ENCODE peak calls at places on chromosomes 4 and X, in four cellular contexts. B is gastrocnemius medialis, V is IMR-90, Z is A549. W is an unnamed sample.

GRCh38 chr4:118842055-118842454 is 6.1 kb upstream of the SEC24D start:
- DNase-seq in Z (no peak), B (no peak), V (peak; percentile 82), W (no peak)

GRCh38 chrX:16839224-16839851 is 30.8 kb downstream of the RBBP7 start:
- DNase-seq in V (no peak), Z (no peak), B (no peak), W (no peak)

GRCh38 chrX:16023790-16024734 is 99.3 kb upstream of the GRPR start:
- DNase-seq in Z (peak; percentile 50), B (no peak), V (peak; percentile 58), W (no peak)

GRCh38 chrX:53074987-53075386 is 7.2 kb upstream of the TSPYL2 start:
- DNase-seq in Z (no peak), V (no peak), B (no peak), W (peak; percentile 49)

GRCh38 chrX:44093431-44093830 is 120.2 kb upstream of the NDP start:
- DNase-seq in Z (no peak), B (no peak), V (no peak), W (no peak)

GRCh38 chr4:108502366-108502765 is 118.0 kb upstream of the RPL34 start:
- DNase-seq in V (no peak), Z (no peak), B (no peak), W (no peak)

GRCh38 chr4:102574317-102574716 is 73.2 kb downstream of the NFKB1 start:
- DNase-seq in V (peak; percentile 63), B (no peak), Z (no peak), W (no peak)

GRCh38 chrX:150544222-150544787 is 24.1 kb upstream of the MTM1 start:
- DNase-seq in B (no peak), V (no peak), Z (peak; percentile 10), W (no peak)

GRCh38 chr4:40827774-40828173 is 78.0 kb downstream of the NSUN7 start:
- DNase-seq in Z (no peak), B (no peak), V (peak; percentile 6), W (no peak)

GRCh38 chr4:2793920-2794706 is 1.2 kb downstream of the SH3BP2 start:
- DNase-seq in B (no peak), Z (no peak), V (no peak), W (peak; percentile 86)
- H3K27ac ChIP-seq in B (peak overlapping the region; percentile 51), Z (peak overlapping the region; percentile 88), V (peak overlapping the region; percentile 85), W (peak overlapping the region; percentile 88)

DNA sequence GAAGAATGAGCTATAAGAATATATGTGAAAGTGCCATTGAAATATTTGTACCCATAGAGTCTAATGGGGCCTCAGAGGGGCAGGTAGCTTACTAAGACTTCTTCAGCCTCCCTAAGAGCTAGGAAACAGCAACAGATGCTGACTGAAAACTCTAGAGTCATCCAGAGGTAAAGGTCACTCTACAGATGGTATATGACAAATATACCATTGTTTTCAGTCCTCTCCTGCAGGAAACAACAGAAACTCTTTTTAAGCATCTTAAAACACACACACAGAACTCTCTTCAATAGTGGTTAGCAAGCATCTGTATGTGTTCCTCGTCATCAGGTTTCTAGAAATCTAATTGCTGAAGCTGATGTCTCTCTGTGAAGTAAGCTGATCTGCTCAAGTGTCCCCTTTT is 313.8 kb upstream of the GATB start:
- DNase-seq in Z (no peak), V (no peak), B (no peak), W (no peak)
- H3K4me1 ChIP-seq in Z (no peaks in the 10 kb centered on the region), V (no peaks in the 10 kb centered on the region), B (no peaks in the 10 kb centered on the region), W (no peaks in the 10 kb centered on the region)

DNA sequence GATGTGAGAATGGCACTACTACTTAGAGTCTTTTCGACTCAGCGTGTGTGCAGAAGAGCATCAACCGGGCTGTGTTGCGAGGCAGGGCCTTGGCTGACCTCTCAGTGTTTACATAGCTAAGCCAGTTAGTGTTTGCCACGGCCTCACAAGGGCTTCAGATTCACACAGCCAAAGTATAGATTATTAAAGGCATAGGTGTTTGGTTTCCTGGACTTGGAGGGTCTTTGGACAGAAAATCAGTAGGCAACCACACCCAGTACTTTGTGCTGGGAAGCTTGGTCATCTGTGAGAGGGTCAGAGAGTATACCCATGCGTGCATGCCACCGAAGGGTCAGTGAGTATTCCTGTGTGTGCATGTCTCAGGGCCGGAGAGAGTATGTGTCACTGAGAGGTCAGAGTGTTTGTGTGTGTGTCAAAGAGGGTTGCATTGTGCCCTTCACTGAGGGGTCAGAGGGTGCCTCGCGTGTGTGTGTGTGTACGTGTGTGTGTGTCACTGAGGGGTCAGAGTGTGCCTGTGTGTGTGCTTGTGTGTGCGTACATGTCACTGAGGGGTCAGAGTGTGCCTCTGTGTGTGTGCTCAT is 69.7 kb upstream of the MSANTD1 start:
- DNase-seq in V (peak; percentile 41), Z (no peak), B (no peak), W (no peak)
- TF ChIP-seq POLR2A in V (no peak), Z (no peak), B (no peak), W (no peak)

DNA sequence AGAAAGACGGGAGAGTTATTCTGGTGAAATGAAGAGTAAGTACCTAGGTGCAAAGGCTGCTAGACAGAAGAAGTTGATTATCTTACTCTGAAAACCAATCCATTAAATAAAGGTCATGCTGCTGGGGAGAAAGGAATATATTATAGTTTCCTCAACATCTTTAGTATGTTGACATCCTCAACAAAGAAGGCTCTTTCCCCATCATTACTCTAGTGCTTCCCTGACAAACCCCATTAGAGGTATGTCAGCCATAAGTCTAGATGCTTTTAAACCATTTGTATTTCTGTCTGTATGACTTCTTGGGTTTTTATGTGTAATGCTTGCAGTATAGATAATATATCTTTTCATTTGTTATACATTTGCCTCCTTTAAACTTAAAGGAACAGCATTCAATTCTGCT is 75.9 kb downstream of the ADGRL3 start:
- DNase-seq in B (no peak), V (no peak), Z (no peak), W (no peak)
- H3K27ac ChIP-seq in B (no peak overlapping the region), V (no peak overlapping the region), Z (no peak overlapping the region), W (no peak overlapping the region)

GRCh38 chr4:161061046-161061445 is 1102.8 kb downstream of the FSTL5 start:
- DNase-seq in V (no peak), Z (no peak), B (no peak), W (no peak)
- H3K4me1 ChIP-seq in V (no peaks in the 10 kb centered on the region), Z (no peaks in the 10 kb centered on the region), B (no peaks in the 10 kb centered on the region), W (no peaks in the 10 kb centered on the region)

GRCh38 chr4:157075811-157076577 is at the start of gene GLRB:
- DNase-seq in B (no peak), Z (peak; percentile 18), V (peak; percentile 11), W (peak; percentile 74)
- TF ChIP-seq POLR2A in B (no peak), Z (peak; percentile 23), V (no peak), W (no peak)

GRCh38 chr4:52868138-52868537 is 6.0 kb downstream of the RASL11B start:
- DNase-seq in V (no peak), B (no peak), Z (no peak), W (no peak)

GRCh38 chr4:52869196-52869595 is 7.1 kb downstream of the RASL11B start:
- DNase-seq in B (no peak), V (peak; percentile 36), Z (no peak), W (no peak)

GRCh38 chr4:52864816-52865215 is 2.7 kb downstream of the RASL11B start:
- DNase-seq in B (no peak), V (peak; percentile 35), Z (no peak), W (no peak)

GRCh38 chr4:52865305-52865704 is 3.2 kb downstream of the RASL11B start:
- DNase-seq in B (no peak), V (no peak), Z (no peak), W (no peak)

DNA sequence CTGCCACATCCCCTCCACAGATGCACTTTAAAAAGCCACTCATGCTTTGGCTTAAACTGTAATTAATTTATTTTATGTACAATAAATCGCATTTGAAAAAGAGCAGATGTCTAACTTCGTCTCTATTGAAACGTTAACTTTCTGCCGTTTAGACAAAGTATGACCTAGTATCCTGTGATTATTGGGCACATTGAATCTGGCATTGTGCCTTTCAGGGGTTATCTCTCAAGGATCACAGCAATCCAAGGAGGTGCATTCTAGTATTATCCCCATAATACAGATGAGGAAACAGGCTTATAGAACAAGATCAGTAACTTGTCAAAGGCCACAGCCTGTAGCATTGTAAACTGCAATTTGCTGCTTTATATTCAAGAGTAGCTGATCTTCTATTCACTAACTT is 4.6 kb downstream of the RASL11B start:
- DNase-seq in Z (no peak), V (no peak), B (no peak), W (no peak)
- H3K27ac ChIP-seq in Z (no peak overlapping the region), V (no peak overlapping the region), B (no peak overlapping the region), W (no peak overlapping the region)

DNA sequence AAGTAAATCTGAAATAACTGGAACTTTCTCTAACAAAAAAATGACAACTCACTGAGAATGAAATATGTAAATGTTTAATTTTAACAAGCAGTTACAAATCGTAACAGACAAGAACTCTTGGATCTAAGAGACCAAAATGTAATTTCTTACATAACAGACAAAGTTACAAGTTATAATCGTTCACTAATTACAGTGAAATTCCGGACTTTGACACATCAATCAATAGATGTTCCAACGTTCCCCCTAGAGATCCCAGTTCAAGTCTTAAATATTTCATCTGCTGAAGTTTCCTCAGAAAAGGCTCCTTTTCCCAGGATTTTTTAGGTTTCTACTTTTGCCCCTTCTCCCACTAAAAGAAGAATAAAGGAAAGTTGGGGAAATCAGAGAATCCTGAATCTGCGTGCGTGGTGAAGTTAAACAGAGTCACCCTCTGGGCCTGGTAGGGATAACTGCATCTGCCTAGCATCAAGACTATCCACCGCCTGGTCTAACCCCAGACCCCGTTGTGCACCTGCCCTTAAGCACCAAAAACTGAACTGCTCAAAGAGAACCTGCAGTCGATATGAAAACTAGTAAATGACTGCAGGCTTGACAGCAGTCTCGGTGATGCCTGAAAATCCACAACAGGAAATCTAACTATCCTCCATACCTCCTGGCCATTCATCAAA is 2.3 kb downstream of the IRF2 start:
- DNase-seq in Z (no peak), B (no peak), V (peak; percentile 30), W (no peak)
- H3K4me1 ChIP-seq in Z (peaks cover 7% of the 10 kb centered on the region), B (peaks cover 70% of the 10 kb centered on the region), V (peaks cover 4% of the 10 kb centered on the region), W (peaks cover 76% of the 10 kb centered on the region)

GRCh38 chr4:24731448-24731847 is 63.9 kb upstream of the SOD3 start:
- DNase-seq in V (no peak), Z (no peak), B (no peak), W (no peak)

GRCh38 chr4:24734511-24734910 is 60.9 kb upstream of the SOD3 start:
- DNase-seq in B (no peak), Z (no peak), V (peak; percentile 7), W (no peak)

GRCh38 chr4:24741915-24742314 is 53.5 kb upstream of the SOD3 start:
- DNase-seq in V (no peak), Z (no peak), B (no peak), W (no peak)

GRCh38 chr4:24730256-24731001 is 64.9 kb upstream of the SOD3 start:
- DNase-seq in Z (no peak), B (peak; percentile 81), V (peak; percentile 54), W (no peak)

GRCh38 chr4:24736066-24736465 is 59.3 kb upstream of the SOD3 start:
- DNase-seq in B (no peak), Z (no peak), V (peak; percentile 20), W (no peak)
- TF ChIP-seq POLR2A in B (no peak), Z (no peak), V (no peak), W (no peak)

W was measured in spleen.